ENCODE peak calls at places on chromosome 22, in six cellular contexts. D is bronchial epithelial cell, M is endothelial cell of umbilical vein, V is body of pancreas, J is RWPE1, R is heart left ventricle. W is an unnamed sample.
A peak's percentile ranks its signal among the peaks of the same experiment; 100 is the strongest.

GRCh38 chr22:17980013-17980510 is 44.3 kb downstream of the MICAL3 start:
- DNase-seq in D (no peak), M (peak; percentile 24), V (no peak), J (no peak), R (no peak), W (no peak)

GRCh38 chr22:41123151-41123550 is 30.8 kb downstream of the EP300 start:
- DNase-seq in D (peak; percentile 53), M (peak; percentile 8), V (no peak), J (peak; percentile 12), R (no peak), W (no peak)

GRCh38 chr22:43697894-43698293 is 114.2 kb downstream of the EFCAB6 start:
- DNase-seq in D (no peak), M (no peak), V (no peak), J (no peak), R (no peak), W (no peak)

GRCh38 chr22:24601217-24602104 is 1.5 kb upstream of the GGT1 start:
- DNase-seq in D (no peak), M (no peak), V (peak; percentile 92), J (no peak), R (peak; percentile 87), W (no peak)

GRCh38 chr22:44802956-44803355 is 50.6 kb downstream of the ARHGAP8 start:
- DNase-seq in D (no peak), M (no peak), V (no peak), J (no peak), R (no peak), W (no peak)

GRCh38 chr22:44561139-44561840 is 63.3 kb upstream of the RTL6 start:
- DNase-seq in D (no peak), M (no peak), V (no peak), J (no peak), R (no peak), W (no peak)

GRCh38 chr22:23404689-23405365 is 175.3 kb downstream of the IGLL1 start:
- DNase-seq in D (no peak), M (peak; percentile 11), V (no peak), J (no peak), R (no peak), W (no peak)

GRCh38 chr22:23180301-23180892 is at the start of gene BCR:
- DNase-seq in D (peak; percentile 38), M (peak; percentile 69), V (peak; percentile 77), J (peak; percentile 59), R (peak; percentile 82), W (peak; percentile 90)

GRCh38 chr22:30074994-30075393 is 5.3 kb upstream of the HORMAD2 start:
- DNase-seq in D (no peak), M (no peak), V (no peak), J (no peak), R (no peak), W (no peak)

GRCh38 chr22:47297261-47298016 is 535.0 kb downstream of the TBC1D22A start:
- DNase-seq in D (no peak), M (no peak), V (no peak), J (no peak), R (no peak), W (no peak)

GRCh38 chr22:33893486-33893885 is 26.8 kb downstream of the LARGE1 start:
- DNase-seq in D (no peak), M (no peak), V (no peak), J (no peak), R (no peak), W (no peak)

GRCh38 chr22:40199223-40199622 is 21.5 kb downstream of the TNRC6B start:
- DNase-seq in D (no peak), M (no peak), V (no peak), J (no peak), R (no peak), W (no peak)

GRCh38 chr22:42327462-42328129 is 57.1 kb upstream of the TCF20 start:
- DNase-seq in D (no peak), M (no peak), V (no peak), J (no peak), R (no peak), W (no peak)
- TF ChIP-seq CTCF in D (no peak), M (no peak), V (no peak), J (no peak), R (no peak), W (no peak)

DNA sequence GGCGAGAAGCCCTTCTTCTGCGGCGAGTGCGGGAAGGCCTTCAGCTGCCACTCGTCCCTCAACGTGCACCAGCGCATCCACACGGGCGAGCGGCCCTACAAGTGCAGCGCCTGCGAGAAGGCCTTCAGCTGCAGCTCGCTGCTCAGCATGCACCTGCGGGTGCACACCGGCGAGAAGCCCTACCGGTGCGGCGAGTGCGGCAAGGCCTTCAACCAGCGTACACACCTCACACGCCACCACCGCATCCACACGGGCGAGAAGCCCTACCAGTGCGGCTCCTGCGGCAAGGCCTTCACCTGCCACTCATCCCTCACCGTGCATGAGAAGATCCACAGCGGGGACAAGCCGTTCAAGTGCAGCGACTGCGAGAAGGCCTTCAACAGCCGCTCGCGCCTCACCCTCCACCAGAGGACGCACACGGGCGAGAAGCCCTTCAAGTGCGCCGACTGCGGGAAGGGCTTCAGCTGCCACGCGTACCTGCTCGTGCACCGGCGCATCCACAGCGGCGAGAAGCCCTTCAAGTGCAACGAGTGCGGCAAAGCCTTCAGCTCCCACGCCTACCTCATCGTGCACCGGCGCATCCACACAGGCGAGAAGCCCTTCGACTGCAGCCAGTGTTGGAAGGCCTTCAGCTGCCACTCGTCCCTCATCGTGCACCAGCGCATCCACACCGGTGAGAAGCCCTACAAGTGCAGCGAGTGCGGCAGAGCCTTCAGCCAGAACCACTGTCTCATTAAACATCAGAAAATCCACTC is 12.2 kb downstream of the ZNF74 start:
- DNase-seq in D (no peak), M (no peak), V (no peak), J (no peak), R (no peak), W (no peak)
- TF ChIP-seq CTCF in D (no peak), M (no peak), V (no peak), J (no peak), R (no peak), W (no peak)

GRCh38 chr22:49533886-49534285 is 293.8 kb downstream of the BRD1 start:
- DNase-seq in D (no peak), M (no peak), V (no peak), J (no peak), R (no peak), W (no peak)

GRCh38 chr22:49534386-49534785 is 293.3 kb downstream of the BRD1 start:
- DNase-seq in D (no peak), M (no peak), V (no peak), J (no peak), R (no peak), W (no peak)

GRCh38 chr22:49535126-49535525 is 292.5 kb downstream of the BRD1 start:
- DNase-seq in D (no peak), M (no peak), V (no peak), J (no peak), R (no peak), W (no peak)

GRCh38 chr22:49536571-49537131 is 291.0 kb downstream of the BRD1 start:
- DNase-seq in D (no peak), M (no peak), V (no peak), J (no peak), R (no peak), W (no peak)

GRCh38 chr22:49535527-49536125 is 292.0 kb downstream of the BRD1 start:
- DNase-seq in D (no peak), M (no peak), V (no peak), J (no peak), R (no peak), W (no peak)
- TF ChIP-seq CTCF in D (no peak), M (no peak), V (no peak), J (no peak), R (no peak), W (no peak)

DNA sequence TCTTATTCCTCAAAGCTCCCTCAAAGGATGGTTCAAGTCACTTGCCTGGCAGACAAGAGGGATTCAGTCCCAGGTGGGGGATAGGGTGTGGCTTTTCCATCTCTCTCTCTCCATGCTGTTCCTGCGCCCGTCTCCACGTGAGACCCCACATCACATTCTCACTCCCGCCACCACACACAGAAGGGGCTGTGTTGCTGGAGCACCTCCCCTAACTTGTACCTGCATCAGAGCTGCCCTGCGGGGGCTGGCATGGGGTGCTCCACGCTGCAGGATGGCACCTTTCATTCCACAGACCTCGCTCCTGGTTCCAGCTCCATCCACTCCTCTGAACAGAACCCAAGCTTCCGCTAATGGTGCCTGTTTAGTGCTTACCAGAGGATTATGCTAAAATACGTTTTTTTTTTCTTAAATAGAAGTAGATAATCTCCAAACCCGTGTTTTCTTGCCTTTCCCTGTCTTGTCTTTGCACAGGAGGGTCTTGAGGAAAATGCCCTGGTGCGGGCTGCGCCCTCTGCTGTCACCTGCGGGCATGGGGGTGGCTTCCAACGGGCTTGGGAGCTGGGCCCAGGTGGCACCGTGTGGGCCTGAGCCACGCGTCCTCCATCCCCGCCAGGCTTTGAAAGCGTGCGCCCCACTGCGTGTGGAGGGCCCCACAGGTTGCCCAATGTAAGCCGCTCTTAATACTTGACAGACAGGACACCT is 985.6 kb downstream of the BRD1 start:
- DNase-seq in D (no peak), M (no peak), V (no peak), J (no peak), R (no peak), W (no peak)
- TF ChIP-seq CTCF in D (no peak), M (no peak), V (no peak), J (no peak), R (no peak), W (no peak)

DNA sequence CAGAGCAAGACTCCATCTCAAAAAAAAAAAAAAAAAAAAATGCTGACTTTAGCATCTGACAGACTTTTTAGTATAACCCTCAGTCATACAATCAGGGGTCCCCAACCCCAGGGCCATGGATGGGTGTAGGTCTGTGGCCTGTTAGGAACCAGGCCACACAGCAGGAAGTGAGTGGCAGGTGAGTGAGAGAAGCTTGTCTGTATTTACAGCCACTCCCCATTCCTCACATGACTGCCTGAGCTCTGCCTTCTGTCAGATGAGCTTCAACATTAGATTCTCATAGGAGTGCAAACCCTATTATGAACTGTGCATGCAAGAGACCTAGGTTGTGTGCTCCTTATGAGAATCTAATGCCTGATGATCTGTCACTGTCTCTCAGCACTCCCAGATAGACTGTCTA is 3.3 kb downstream of the FAM227A start:
- DNase-seq in D (peak; percentile 16), M (no peak), V (no peak), J (no peak), R (no peak), W (no peak)
- TF ChIP-seq CTCF in D (no peak), M (no peak), V (no peak), J (no peak), R (no peak), W (no peak)

GRCh38 chr22:20571531-20572007 is 64.2 kb downstream of the MED15 start:
- DNase-seq in D (no peak), M (peak; percentile 42), V (peak; percentile 41), J (no peak), R (no peak), W (no peak)
- TF ChIP-seq CTCF in D (peak; percentile 83), M (peak; percentile 90), V (peak; percentile 46), J (peak; percentile 35), R (peak; percentile 60), W (peak; percentile 66)

W was measured in D721Med.